ENCODE peak calls at places on chromosomes 6 and 20, in ten cellular contexts. One of them, this sample, is unnamed.

GRCh38 chr6:158768396-158768795 is 50.8 kb downstream of the EZR start:
- DNase-seq in HAP-1: no peak
- DNase-seq in mammary epithelial cell: no peak
- DNase-seq in mesendoderm: no peak
- DNase-seq in SK-N-SH: no peak
- DNase-seq in bronchial epithelial cell: no peak
- DNase-seq in OCI-LY7: no peak
- DNase-seq in esophagus muscularis mucosa: no peak
- DNase-seq in left ventricle myocardium inferior: no peak
- DNase-seq in RWPE2: no peak
- DNase-seq in this sample: no peak

GRCh38 chr6:140663772-140664171 is 1289.3 kb upstream of the CITED2 start:
- DNase-seq in OCI-LY7: peak; percentile 37
- DNase-seq in bronchial epithelial cell: no peak
- DNase-seq in esophagus muscularis mucosa: no peak
- DNase-seq in mesendoderm: no peak
- DNase-seq in HAP-1: no peak
- DNase-seq in SK-N-SH: no peak
- DNase-seq in RWPE2: no peak
- DNase-seq in left ventricle myocardium inferior: no peak
- DNase-seq in mammary epithelial cell: no peak
- DNase-seq in this sample: no peak

GRCh38 chr6:152720964-152721363 is 23.3 kb downstream of the MYCT1 start:
- DNase-seq in left ventricle myocardium inferior: no peak
- DNase-seq in mesendoderm: no peak
- DNase-seq in mammary epithelial cell: peak; percentile 43
- DNase-seq in esophagus muscularis mucosa: no peak
- DNase-seq in bronchial epithelial cell: peak; percentile 82
- DNase-seq in OCI-LY7: peak; percentile 55
- DNase-seq in HAP-1: no peak
- DNase-seq in SK-N-SH: no peak
- DNase-seq in RWPE2: no peak
- DNase-seq in this sample: no peak

GRCh38 chr20:38032585-38033329 is 499 bp downstream of the TTI1 start:
- DNase-seq in HAP-1: no peak
- DNase-seq in bronchial epithelial cell: no peak
- DNase-seq in OCI-LY7: peak; percentile 86
- DNase-seq in esophagus muscularis mucosa: no peak
- DNase-seq in SK-N-SH: no peak
- DNase-seq in mammary epithelial cell: no peak
- DNase-seq in left ventricle myocardium inferior: no peak
- DNase-seq in mesendoderm: no peak
- DNase-seq in RWPE2: no peak
- DNase-seq in this sample: no peak

GRCh38 chr20:41618807-41619294 is 674 bp upstream of the CHD6 start:
- DNase-seq in mesendoderm: no peak
- DNase-seq in SK-N-SH: no peak
- DNase-seq in mammary epithelial cell: peak; percentile 18
- DNase-seq in HAP-1: no peak
- DNase-seq in RWPE2: no peak
- DNase-seq in OCI-LY7: no peak
- DNase-seq in left ventricle myocardium inferior: no peak
- DNase-seq in esophagus muscularis mucosa: no peak
- DNase-seq in bronchial epithelial cell: no peak
- DNase-seq in this sample: no peak

GRCh38 chr6:146420255-146420654 is 123.4 kb upstream of the RAB32 start:
- DNase-seq in RWPE2: no peak
- DNase-seq in left ventricle myocardium inferior: no peak
- DNase-seq in SK-N-SH: no peak
- DNase-seq in OCI-LY7: no peak
- DNase-seq in bronchial epithelial cell: no peak
- DNase-seq in mammary epithelial cell: no peak
- DNase-seq in mesendoderm: no peak
- DNase-seq in HAP-1: no peak
- DNase-seq in esophagus muscularis mucosa: no peak
- DNase-seq in this sample: no peak

GRCh38 chr6:7216941-7217621 is 95.9 kb downstream of the SSR1 start:
- DNase-seq in mesendoderm: peak; percentile 92
- DNase-seq in left ventricle myocardium inferior: peak; percentile 68
- DNase-seq in RWPE2: no peak
- DNase-seq in mammary epithelial cell: peak; percentile 64
- DNase-seq in bronchial epithelial cell: peak; percentile 85
- DNase-seq in OCI-LY7: no peak
- DNase-seq in esophagus muscularis mucosa: no peak
- DNase-seq in SK-N-SH: no peak
- DNase-seq in HAP-1: no peak
- DNase-seq in this sample: no peak

GRCh38 chr6:155444120-155444917 is 11.3 kb downstream of the NOX3 start:
- DNase-seq in RWPE2: no peak
- DNase-seq in bronchial epithelial cell: no peak
- DNase-seq in left ventricle myocardium inferior: no peak
- DNase-seq in OCI-LY7: no peak
- DNase-seq in mammary epithelial cell: peak; percentile 85
- DNase-seq in HAP-1: no peak
- DNase-seq in esophagus muscularis mucosa: no peak
- DNase-seq in mesendoderm: peak; percentile 66
- DNase-seq in SK-N-SH: no peak
- DNase-seq in this sample: no peak

GRCh38 chr6:21377356-21377755 is 216.2 kb upstream of the SOX4 start:
- DNase-seq in OCI-LY7: no peak
- DNase-seq in SK-N-SH: no peak
- DNase-seq in esophagus muscularis mucosa: no peak
- DNase-seq in mesendoderm: peak; percentile 83
- DNase-seq in mammary epithelial cell: no peak
- DNase-seq in left ventricle myocardium inferior: no peak
- DNase-seq in bronchial epithelial cell: no peak
- DNase-seq in HAP-1: no peak
- DNase-seq in RWPE2: no peak
- DNase-seq in this sample: no peak

GRCh38 chr6:118921084-118921483 is 13.9 kb downstream of the MCM9 start:
- DNase-seq in mammary epithelial cell: no peak
- DNase-seq in esophagus muscularis mucosa: no peak
- DNase-seq in HAP-1: no peak
- DNase-seq in mesendoderm: no peak
- DNase-seq in bronchial epithelial cell: no peak
- DNase-seq in SK-N-SH: no peak
- DNase-seq in left ventricle myocardium inferior: no peak
- DNase-seq in RWPE2: no peak
- DNase-seq in OCI-LY7: no peak
- DNase-seq in this sample: no peak
- H3K36me3 ChIP-seq in mammary epithelial cell: peaks cover 17% of the 10 kb centered on the region
- H3K36me3 ChIP-seq in esophagus muscularis mucosa: peaks cover 86% of the 10 kb centered on the region
- H3K36me3 ChIP-seq in HAP-1: peaks cover 30% of the 10 kb centered on the region
- H3K36me3 ChIP-seq in mesendoderm: peaks cover 6% of the 10 kb centered on the region
- H3K36me3 ChIP-seq in bronchial epithelial cell: peaks cover 3% of the 10 kb centered on the region
- H3K36me3 ChIP-seq in SK-N-SH: peaks cover 18% of the 10 kb centered on the region
- H3K36me3 ChIP-seq in left ventricle myocardium inferior: peaks cover 79% of the 10 kb centered on the region
- H3K36me3 ChIP-seq in RWPE2: peaks cover 83% of the 10 kb centered on the region
- H3K36me3 ChIP-seq in OCI-LY7: peaks cover 83% of the 10 kb centered on the region
- H3K36me3 ChIP-seq in this sample: peaks cover 70% of the 10 kb centered on the region

DNA sequence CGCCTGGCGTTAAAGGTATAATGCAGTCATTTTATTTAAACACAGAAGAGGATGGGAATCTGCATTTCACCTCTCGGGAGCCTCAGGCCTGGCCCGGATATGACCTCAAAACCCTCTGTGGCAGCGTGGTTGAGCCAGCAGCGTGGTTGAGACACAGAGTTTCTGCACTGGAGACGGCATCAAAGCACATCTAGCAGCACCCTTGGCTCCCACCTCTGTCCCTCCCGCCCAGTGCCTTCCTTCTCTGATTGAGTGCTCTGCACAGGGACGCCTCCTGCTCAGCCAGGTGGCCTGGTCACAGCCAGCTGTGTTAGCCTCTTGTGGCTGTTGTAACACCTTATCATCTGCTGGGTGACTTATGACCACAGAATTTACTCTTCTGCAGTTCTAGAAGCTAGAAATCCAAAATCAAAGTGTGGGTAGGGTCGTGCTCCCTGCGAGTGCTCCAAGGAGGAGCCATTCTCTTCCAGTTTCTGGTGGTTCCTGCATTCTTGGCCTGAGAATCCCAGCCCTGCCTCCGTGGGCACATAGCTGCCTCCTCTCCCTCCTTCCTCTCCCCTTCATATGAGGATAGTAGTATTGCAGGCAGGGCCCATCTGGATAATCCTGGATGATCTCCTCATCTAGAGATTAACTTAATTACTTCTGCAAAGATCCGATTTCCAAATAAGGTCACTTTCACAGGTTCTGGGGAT is 156.7 kb downstream of the SYCP2 start:
- DNase-seq in RWPE2: peak; percentile 72
- DNase-seq in mammary epithelial cell: no peak
- DNase-seq in OCI-LY7: no peak
- DNase-seq in bronchial epithelial cell: no peak
- DNase-seq in SK-N-SH: peak; percentile 7
- DNase-seq in left ventricle myocardium inferior: no peak
- DNase-seq in esophagus muscularis mucosa: peak; percentile 80
- DNase-seq in mesendoderm: no peak
- DNase-seq in HAP-1: no peak
- DNase-seq in this sample: no peak
- H3K36me3 ChIP-seq in RWPE2: no peaks in the 10 kb centered on the region
- H3K36me3 ChIP-seq in mammary epithelial cell: no peaks in the 10 kb centered on the region
- H3K36me3 ChIP-seq in OCI-LY7: no peaks in the 10 kb centered on the region
- H3K36me3 ChIP-seq in bronchial epithelial cell: no peaks in the 10 kb centered on the region
- H3K36me3 ChIP-seq in SK-N-SH: no peaks in the 10 kb centered on the region
- H3K36me3 ChIP-seq in left ventricle myocardium inferior: no peaks in the 10 kb centered on the region
- H3K36me3 ChIP-seq in esophagus muscularis mucosa: no peaks in the 10 kb centered on the region
- H3K36me3 ChIP-seq in mesendoderm: no peaks in the 10 kb centered on the region
- H3K36me3 ChIP-seq in HAP-1: no peaks in the 10 kb centered on the region
- H3K36me3 ChIP-seq in this sample: no peaks in the 10 kb centered on the region

GRCh38 chr6:65546894-65547293 is 160.1 kb downstream of the EYS start:
- DNase-seq in RWPE2: no peak
- DNase-seq in SK-N-SH: no peak
- DNase-seq in HAP-1: no peak
- DNase-seq in mammary epithelial cell: no peak
- DNase-seq in bronchial epithelial cell: no peak
- DNase-seq in OCI-LY7: no peak
- DNase-seq in left ventricle myocardium inferior: no peak
- DNase-seq in mesendoderm: no peak
- DNase-seq in esophagus muscularis mucosa: no peak
- DNase-seq in this sample: no peak
- H3K36me3 ChIP-seq in RWPE2: no peaks in the 10 kb centered on the region
- H3K36me3 ChIP-seq in SK-N-SH: no peaks in the 10 kb centered on the region
- H3K36me3 ChIP-seq in HAP-1: no peaks in the 10 kb centered on the region
- H3K36me3 ChIP-seq in mammary epithelial cell: no peaks in the 10 kb centered on the region
- H3K36me3 ChIP-seq in bronchial epithelial cell: no peaks in the 10 kb centered on the region
- H3K36me3 ChIP-seq in OCI-LY7: no peaks in the 10 kb centered on the region
- H3K36me3 ChIP-seq in left ventricle myocardium inferior: no peaks in the 10 kb centered on the region
- H3K36me3 ChIP-seq in mesendoderm: no peaks in the 10 kb centered on the region
- H3K36me3 ChIP-seq in esophagus muscularis mucosa: no peaks in the 10 kb centered on the region
- H3K36me3 ChIP-seq in this sample: no peaks in the 10 kb centered on the region

GRCh38 chr20:36916199-36916598 is 35.3 kb downstream of the SAMHD1 start:
- DNase-seq in mammary epithelial cell: no peak
- DNase-seq in bronchial epithelial cell: no peak
- DNase-seq in left ventricle myocardium inferior: no peak
- DNase-seq in HAP-1: no peak
- DNase-seq in SK-N-SH: no peak
- DNase-seq in RWPE2: no peak
- DNase-seq in esophagus muscularis mucosa: no peak
- DNase-seq in OCI-LY7: no peak
- DNase-seq in mesendoderm: no peak
- DNase-seq in this sample: no peak
- H3K36me3 ChIP-seq in mammary epithelial cell: no peaks in the 10 kb centered on the region
- H3K36me3 ChIP-seq in bronchial epithelial cell: no peaks in the 10 kb centered on the region
- H3K36me3 ChIP-seq in left ventricle myocardium inferior: peaks cover 93% of the 10 kb centered on the region
- H3K36me3 ChIP-seq in HAP-1: peaks cover 2% of the 10 kb centered on the region
- H3K36me3 ChIP-seq in SK-N-SH: no peaks in the 10 kb centered on the region
- H3K36me3 ChIP-seq in RWPE2: peaks cover 57% of the 10 kb centered on the region
- H3K36me3 ChIP-seq in esophagus muscularis mucosa: peaks cover 90% of the 10 kb centered on the region
- H3K36me3 ChIP-seq in OCI-LY7: peaks cover 27% of the 10 kb centered on the region
- H3K36me3 ChIP-seq in mesendoderm: no peaks in the 10 kb centered on the region
- H3K36me3 ChIP-seq in this sample: peaks cover 91% of the 10 kb centered on the region